ENCODE peak calls at places on chromosomes 5 and 9, in six cellular contexts. U is Peyer's patch; T is kidney; K is CD4-positive, CD25-positive, alpha-beta regulatory T cell; R is mesendoderm; C is GM23248. J is an unnamed sample.
A peak's percentile ranks its signal among the peaks of the same experiment; 100 is the strongest.

GRCh38 chr9:108866001-108866420 is 3.9 kb downstream of the ACTL7A start:
- DNase-seq in U (no peak), T (no peak), K (no peak), R (no peak), C (no peak), J (no peak)

GRCh38 chr9:2267171-2267740 is 252.1 kb downstream of the SMARCA2 start:
- DNase-seq in U (no peak), T (peak; percentile 85), K (no peak), R (no peak), C (peak; percentile 50), J (no peak)

GRCh38 chr9:118954822-118955221 is 414.4 kb downstream of the BRINP1 start:
- DNase-seq in U (no peak), T (no peak), K (no peak), R (no peak), C (no peak), J (no peak)

GRCh38 chr5:93579561-93580386 is 1.2 kb downstream of the NR2F1-AS1 start:
- DNase-seq in U (no peak), T (peak; percentile 85), K (no peak), R (peak; percentile 69), C (peak; percentile 77), J (no peak)

GRCh38 chr5:18798058-18798457 is 1163.8 kb downstream of the TAF11L14 start:
- DNase-seq in U (no peak), T (no peak), K (no peak), R (peak; percentile 86), C (no peak), J (no peak)

GRCh38 chr9:93059960-93060591 is 1.6 kb downstream of the SUSD3 start:
- DNase-seq in U (no peak), T (peak; percentile 63), K (no peak), R (peak; percentile 89), C (no peak), J (no peak)

GRCh38 chr9:124045076-124045829 is 33.7 kb downstream of the LHX2 start:
- DNase-seq in U (no peak), T (no peak), K (no peak), R (no peak), C (peak; percentile 84), J (no peak)

GRCh38 chr9:82957526-82958379 is 105.2 kb downstream of the RASEF start:
- DNase-seq in U (no peak), T (no peak), K (no peak), R (no peak), C (no peak), J (no peak)

GRCh38 chr5:10034008-10034407 is 215.7 kb downstream of the ATPSCKMT start:
- DNase-seq in U (no peak), T (no peak), K (no peak), R (no peak), C (peak; percentile 6), J (no peak)

DNA sequence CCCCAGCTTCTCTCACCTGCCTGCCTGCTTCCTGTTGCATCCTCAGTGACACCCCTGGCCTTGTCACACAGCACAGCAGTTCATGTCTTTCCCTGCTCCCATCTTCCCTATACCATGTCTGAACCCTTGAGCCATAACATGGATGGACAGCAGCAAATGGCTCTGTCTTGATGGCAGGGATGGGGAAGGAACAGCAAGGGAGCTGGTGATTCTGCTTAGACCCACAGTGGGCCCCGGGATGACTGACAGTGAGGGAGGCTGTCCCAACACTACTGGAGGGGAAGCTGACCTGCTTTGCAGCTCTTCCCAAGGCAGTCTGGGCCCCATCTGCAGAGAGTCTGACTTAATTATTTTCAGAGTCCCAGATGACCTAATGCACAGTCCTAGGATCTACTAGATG is 48.2 kb downstream of the MARCHF3 start:
- DNase-seq in U (no peak), T (no peak), K (no peak), R (no peak), C (no peak), J (no peak)
- H3K4me1 ChIP-seq in U (no peaks in the 10 kb centered on the region), T (no peaks in the 10 kb centered on the region), K (no peaks in the 10 kb centered on the region), R (no peaks in the 10 kb centered on the region), C (peaks cover 18% of the 10 kb centered on the region), J (no peaks in the 10 kb centered on the region)

GRCh38 chr5:159018855-159019254 is 80.9 kb downstream of the EBF1 start:
- DNase-seq in U (no peak), T (no peak), K (no peak), R (no peak), C (no peak), J (no peak)
- H3K4me1 ChIP-seq in U (no peaks in the 10 kb centered on the region), T (peaks cover 3% of the 10 kb centered on the region), K (no peaks in the 10 kb centered on the region), R (no peaks in the 10 kb centered on the region), C (peaks cover 37% of the 10 kb centered on the region), J (peaks cover 4% of the 10 kb centered on the region)

GRCh38 chr9:89425024-89425805 is 72.7 kb downstream of the SEMA4D start:
- DNase-seq in U (no peak), T (no peak), K (no peak), R (no peak), C (no peak), J (no peak)

GRCh38 chr9:89427621-89428221 is 70.2 kb downstream of the SEMA4D start:
- DNase-seq in U (peak; percentile 45), T (peak; percentile 76), K (peak; percentile 42), R (no peak), C (peak; percentile 47), J (no peak)

GRCh38 chr9:89428222-89428761 is 69.6 kb downstream of the SEMA4D start:
- DNase-seq in U (no peak), T (no peak), K (no peak), R (no peak), C (no peak), J (no peak)

GRCh38 chr9:89425921-89426388 is 72.0 kb downstream of the SEMA4D start:
- DNase-seq in U (no peak), T (no peak), K (no peak), R (no peak), C (peak; percentile 14), J (no peak)

DNA sequence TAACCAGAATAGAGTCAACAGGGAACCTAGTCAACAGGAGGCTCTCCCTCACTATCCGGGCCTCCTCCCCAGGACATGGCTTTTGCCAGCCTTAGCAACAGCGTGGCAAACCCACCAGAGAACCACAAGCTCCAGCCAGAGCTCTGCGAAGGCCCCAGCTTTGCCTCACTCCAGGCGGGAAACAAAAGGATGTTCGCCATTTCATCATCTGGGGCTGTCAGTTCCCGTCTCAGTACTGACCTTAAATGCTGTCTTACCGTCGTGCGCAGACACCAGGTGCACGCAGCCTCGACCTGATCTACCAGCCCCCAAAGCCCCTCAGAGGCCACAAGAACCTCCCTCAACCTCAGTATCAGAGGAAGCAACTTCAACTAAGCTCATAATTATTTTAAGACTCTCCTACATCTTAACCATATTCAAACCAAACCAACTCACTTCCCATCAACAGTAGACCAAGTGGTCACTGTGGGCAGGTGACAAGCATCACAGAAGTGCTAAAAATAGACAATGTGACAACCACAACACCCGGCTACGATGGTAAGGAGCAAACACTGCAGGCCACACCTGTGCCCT is 71.4 kb downstream of the SEMA4D start:
- DNase-seq in U (peak; percentile 75), T (peak; percentile 46), K (peak; percentile 46), R (no peak), C (no peak), J (no peak)
- H3K4me1 ChIP-seq in U (peaks cover 27% of the 10 kb centered on the region), T (peaks cover 18% of the 10 kb centered on the region), K (peaks cover 100% of the 10 kb centered on the region), R (no peaks in the 10 kb centered on the region), C (peaks cover 11% of the 10 kb centered on the region), J (no peaks in the 10 kb centered on the region)

GRCh38 chr9:95017661-95018060 is 291.2 kb downstream of the AOPEP start:
- DNase-seq in U (no peak), T (no peak), K (no peak), R (no peak), C (peak; percentile 37), J (peak; percentile 80)
- H3K4me1 ChIP-seq in U (peaks cover 23% of the 10 kb centered on the region), T (peaks cover 23% of the 10 kb centered on the region), K (no peaks in the 10 kb centered on the region), R (no peaks in the 10 kb centered on the region), C (peaks cover 73% of the 10 kb centered on the region), J (peaks cover 36% of the 10 kb centered on the region)

GRCh38 chr5:142840591-142840990 is 70.4 kb downstream of the ARHGAP26 start:
- DNase-seq in U (no peak), T (no peak), K (no peak), R (no peak), C (no peak), J (no peak)
- H3K4me1 ChIP-seq in U (peaks cover 13% of the 10 kb centered on the region), T (peaks cover 4% of the 10 kb centered on the region), K (no peaks in the 10 kb centered on the region), R (no peaks in the 10 kb centered on the region), C (peaks cover 25% of the 10 kb centered on the region), J (no peaks in the 10 kb centered on the region)

J was measured in foreskin keratinocyte.